ENCODE peak calls at places on chromosomes 1 and 21, in nine cellular contexts. One of them, this sample, is unnamed.
A peak's percentile ranks its signal among the peaks of the same experiment; 100 is the strongest.

GRCh38 chr1:44030606-44031050 is 634 bp downstream of the SLC6A9 start:
- DNase-seq in cardiac fibroblast: peak; percentile 47
- DNase-seq in stimulated activated CD4-positive, alpha-beta T cell treated with anti-CD3 and anti-CD28 coated beads, Interleukin-2, amount 100 ng/mL, for 48 hours: peak; percentile 36
- DNase-seq in Karpas-422: peak; percentile 80
- DNase-seq in progenitor cell of endocrine pancreas: peak; percentile 62
- DNase-seq in hepatocyte: peak; percentile 81
- DNase-seq in NCI-H774: no peak
- DNase-seq in HCEC 1CT: peak; percentile 33
- DNase-seq in GM18507: no peak
- DNase-seq in this sample: no peak

GRCh38 chr1:42043182-42043581 is 110.0 kb upstream of the GUCA2B start:
- DNase-seq in cardiac fibroblast: no peak
- DNase-seq in stimulated activated CD4-positive, alpha-beta T cell treated with anti-CD3 and anti-CD28 coated beads, Interleukin-2, amount 100 ng/mL, for 48 hours: no peak
- DNase-seq in Karpas-422: no peak
- DNase-seq in progenitor cell of endocrine pancreas: no peak
- DNase-seq in hepatocyte: no peak
- DNase-seq in NCI-H774: no peak
- DNase-seq in HCEC 1CT: no peak
- DNase-seq in GM18507: no peak
- DNase-seq in this sample: no peak

GRCh38 chr1:119974013-119974412 is 77.7 kb upstream of the ADAM30 start:
- DNase-seq in cardiac fibroblast: no peak
- DNase-seq in stimulated activated CD4-positive, alpha-beta T cell treated with anti-CD3 and anti-CD28 coated beads, Interleukin-2, amount 100 ng/mL, for 48 hours: no peak
- DNase-seq in Karpas-422: no peak
- DNase-seq in progenitor cell of endocrine pancreas: no peak
- DNase-seq in hepatocyte: no peak
- DNase-seq in NCI-H774: peak; percentile 5
- DNase-seq in HCEC 1CT: no peak
- DNase-seq in GM18507: no peak
- DNase-seq in this sample: no peak

GRCh38 chr21:29181799-29182470 is 51.5 kb downstream of the MAP3K7CL start:
- DNase-seq in cardiac fibroblast: peak; percentile 94
- DNase-seq in stimulated activated CD4-positive, alpha-beta T cell treated with anti-CD3 and anti-CD28 coated beads, Interleukin-2, amount 100 ng/mL, for 48 hours: no peak
- DNase-seq in Karpas-422: no peak
- DNase-seq in progenitor cell of endocrine pancreas: no peak
- DNase-seq in hepatocyte: peak; percentile 79
- DNase-seq in NCI-H774: no peak
- DNase-seq in HCEC 1CT: peak; percentile 93
- DNase-seq in GM18507: no peak
- DNase-seq in this sample: no peak

GRCh38 chr1:200029624-200030074 is 2.1 kb downstream of the NR5A2 start:
- DNase-seq in cardiac fibroblast: no peak
- DNase-seq in stimulated activated CD4-positive, alpha-beta T cell treated with anti-CD3 and anti-CD28 coated beads, Interleukin-2, amount 100 ng/mL, for 48 hours: no peak
- DNase-seq in Karpas-422: no peak
- DNase-seq in progenitor cell of endocrine pancreas: no peak
- DNase-seq in hepatocyte: peak; percentile 31
- DNase-seq in NCI-H774: no peak
- DNase-seq in HCEC 1CT: no peak
- DNase-seq in GM18507: no peak
- DNase-seq in this sample: no peak

GRCh38 chr1:22048351-22049192 is 3.9 kb upstream of the CDC42 start:
- DNase-seq in cardiac fibroblast: peak; percentile 59
- DNase-seq in stimulated activated CD4-positive, alpha-beta T cell treated with anti-CD3 and anti-CD28 coated beads, Interleukin-2, amount 100 ng/mL, for 48 hours: peak; percentile 31
- DNase-seq in Karpas-422: peak; percentile 52
- DNase-seq in progenitor cell of endocrine pancreas: no peak
- DNase-seq in hepatocyte: no peak
- DNase-seq in NCI-H774: no peak
- DNase-seq in HCEC 1CT: peak; percentile 24
- DNase-seq in GM18507: no peak
- DNase-seq in this sample: no peak

GRCh38 chr1:6351480-6352137 is 42.0 kb downstream of the ACOT7 start:
- DNase-seq in cardiac fibroblast: no peak
- DNase-seq in stimulated activated CD4-positive, alpha-beta T cell treated with anti-CD3 and anti-CD28 coated beads, Interleukin-2, amount 100 ng/mL, for 48 hours: no peak
- DNase-seq in Karpas-422: no peak
- DNase-seq in progenitor cell of endocrine pancreas: no peak
- DNase-seq in hepatocyte: no peak
- DNase-seq in NCI-H774: no peak
- DNase-seq in HCEC 1CT: no peak
- DNase-seq in GM18507: no peak
- DNase-seq in this sample: peak; percentile 73

GRCh38 chr1:230747886-230748800 is 955 bp downstream of the CAPN9 start:
- DNase-seq in cardiac fibroblast: no peak
- DNase-seq in stimulated activated CD4-positive, alpha-beta T cell treated with anti-CD3 and anti-CD28 coated beads, Interleukin-2, amount 100 ng/mL, for 48 hours: no peak
- DNase-seq in Karpas-422: no peak
- DNase-seq in progenitor cell of endocrine pancreas: no peak
- DNase-seq in hepatocyte: no peak
- DNase-seq in NCI-H774: no peak
- DNase-seq in HCEC 1CT: no peak
- DNase-seq in GM18507: no peak
- DNase-seq in this sample: peak; percentile 92

GRCh38 chr1:220908757-220909156 is 29.5 kb downstream of the HLX start:
- DNase-seq in cardiac fibroblast: peak; percentile 58
- DNase-seq in stimulated activated CD4-positive, alpha-beta T cell treated with anti-CD3 and anti-CD28 coated beads, Interleukin-2, amount 100 ng/mL, for 48 hours: no peak
- DNase-seq in Karpas-422: peak; percentile 64
- DNase-seq in progenitor cell of endocrine pancreas: no peak
- DNase-seq in hepatocyte: peak; percentile 32
- DNase-seq in NCI-H774: no peak
- DNase-seq in HCEC 1CT: peak; percentile 30
- DNase-seq in GM18507: no peak
- DNase-seq in this sample: no peak

GRCh38 chr1:78092686-78093085 is 46.9 kb downstream of the GIPC2 start:
- DNase-seq in cardiac fibroblast: no peak
- DNase-seq in stimulated activated CD4-positive, alpha-beta T cell treated with anti-CD3 and anti-CD28 coated beads, Interleukin-2, amount 100 ng/mL, for 48 hours: no peak
- DNase-seq in Karpas-422: no peak
- DNase-seq in progenitor cell of endocrine pancreas: no peak
- DNase-seq in hepatocyte: no peak
- DNase-seq in NCI-H774: no peak
- DNase-seq in HCEC 1CT: peak; percentile 65
- DNase-seq in GM18507: no peak
- DNase-seq in this sample: no peak

GRCh38 chr21:36422279-36423098 is 37.3 kb downstream of the CHAF1B start:
- DNase-seq in cardiac fibroblast: peak; percentile 88
- DNase-seq in stimulated activated CD4-positive, alpha-beta T cell treated with anti-CD3 and anti-CD28 coated beads, Interleukin-2, amount 100 ng/mL, for 48 hours: peak; percentile 44
- DNase-seq in Karpas-422: peak; percentile 87
- DNase-seq in progenitor cell of endocrine pancreas: peak; percentile 28
- DNase-seq in hepatocyte: peak; percentile 72
- DNase-seq in NCI-H774: no peak
- DNase-seq in HCEC 1CT: peak; percentile 59
- DNase-seq in GM18507: peak; percentile 42
- DNase-seq in this sample: peak; percentile 66

GRCh38 chr1:32869844-32870614 is 683 bp downstream of the FNDC5 start:
- DNase-seq in cardiac fibroblast: no peak
- DNase-seq in stimulated activated CD4-positive, alpha-beta T cell treated with anti-CD3 and anti-CD28 coated beads, Interleukin-2, amount 100 ng/mL, for 48 hours: no peak
- DNase-seq in Karpas-422: no peak
- DNase-seq in progenitor cell of endocrine pancreas: no peak
- DNase-seq in hepatocyte: no peak
- DNase-seq in NCI-H774: no peak
- DNase-seq in HCEC 1CT: no peak
- DNase-seq in GM18507: no peak
- DNase-seq in this sample: no peak

GRCh38 chr1:203467550-203467921 is 8.1 kb upstream of the PRELP start:
- DNase-seq in cardiac fibroblast: peak; percentile 16
- DNase-seq in stimulated activated CD4-positive, alpha-beta T cell treated with anti-CD3 and anti-CD28 coated beads, Interleukin-2, amount 100 ng/mL, for 48 hours: no peak
- DNase-seq in Karpas-422: no peak
- DNase-seq in progenitor cell of endocrine pancreas: no peak
- DNase-seq in hepatocyte: peak; percentile 42
- DNase-seq in NCI-H774: no peak
- DNase-seq in HCEC 1CT: no peak
- DNase-seq in GM18507: no peak
- DNase-seq in this sample: peak; percentile 40

GRCh38 chr1:78553859-78554258 is 63.1 kb downstream of the PTGFR start:
- DNase-seq in cardiac fibroblast: peak; percentile 43
- DNase-seq in stimulated activated CD4-positive, alpha-beta T cell treated with anti-CD3 and anti-CD28 coated beads, Interleukin-2, amount 100 ng/mL, for 48 hours: no peak
- DNase-seq in Karpas-422: peak; percentile 87
- DNase-seq in progenitor cell of endocrine pancreas: no peak
- DNase-seq in hepatocyte: no peak
- DNase-seq in NCI-H774: no peak
- DNase-seq in HCEC 1CT: no peak
- DNase-seq in GM18507: no peak
- DNase-seq in this sample: no peak

GRCh38 chr1:21508580-21509350 is 458 bp upstream of the ALPL start:
- DNase-seq in cardiac fibroblast: peak; percentile 50
- DNase-seq in stimulated activated CD4-positive, alpha-beta T cell treated with anti-CD3 and anti-CD28 coated beads, Interleukin-2, amount 100 ng/mL, for 48 hours: peak; percentile 74
- DNase-seq in Karpas-422: peak; percentile 89
- DNase-seq in progenitor cell of endocrine pancreas: peak; percentile 81
- DNase-seq in hepatocyte: peak; percentile 90
- DNase-seq in NCI-H774: no peak
- DNase-seq in HCEC 1CT: peak; percentile 30
- DNase-seq in GM18507: peak; percentile 56
- DNase-seq in this sample: peak; percentile 76

GRCh38 chr1:181344091-181344490 is 139.2 kb upstream of the CACNA1E start:
- DNase-seq in cardiac fibroblast: no peak
- DNase-seq in stimulated activated CD4-positive, alpha-beta T cell treated with anti-CD3 and anti-CD28 coated beads, Interleukin-2, amount 100 ng/mL, for 48 hours: no peak
- DNase-seq in Karpas-422: no peak
- DNase-seq in progenitor cell of endocrine pancreas: no peak
- DNase-seq in hepatocyte: no peak
- DNase-seq in NCI-H774: no peak
- DNase-seq in HCEC 1CT: no peak
- DNase-seq in GM18507: no peak
- DNase-seq in this sample: peak; percentile 0

GRCh38 chr1:80825067-80825466 is 975.7 kb upstream of the ADGRL2 start:
- DNase-seq in cardiac fibroblast: no peak
- DNase-seq in stimulated activated CD4-positive, alpha-beta T cell treated with anti-CD3 and anti-CD28 coated beads, Interleukin-2, amount 100 ng/mL, for 48 hours: no peak
- DNase-seq in Karpas-422: no peak
- DNase-seq in progenitor cell of endocrine pancreas: no peak
- DNase-seq in hepatocyte: no peak
- DNase-seq in NCI-H774: no peak
- DNase-seq in HCEC 1CT: no peak
- DNase-seq in GM18507: no peak
- DNase-seq in this sample: no peak

GRCh38 chr1:204080163-204080903 is 7.4 kb downstream of the SOX13 start:
- DNase-seq in cardiac fibroblast: peak; percentile 95
- DNase-seq in stimulated activated CD4-positive, alpha-beta T cell treated with anti-CD3 and anti-CD28 coated beads, Interleukin-2, amount 100 ng/mL, for 48 hours: no peak
- DNase-seq in Karpas-422: no peak
- DNase-seq in progenitor cell of endocrine pancreas: peak; percentile 83
- DNase-seq in hepatocyte: peak; percentile 95
- DNase-seq in NCI-H774: peak; percentile 82
- DNase-seq in HCEC 1CT: peak; percentile 80
- DNase-seq in GM18507: no peak
- DNase-seq in this sample: peak; percentile 94

GRCh38 chr1:242184955-242185354 is 186.1 kb upstream of the MAP1LC3C start:
- DNase-seq in cardiac fibroblast: no peak
- DNase-seq in stimulated activated CD4-positive, alpha-beta T cell treated with anti-CD3 and anti-CD28 coated beads, Interleukin-2, amount 100 ng/mL, for 48 hours: no peak
- DNase-seq in Karpas-422: no peak
- DNase-seq in progenitor cell of endocrine pancreas: no peak
- DNase-seq in hepatocyte: no peak
- DNase-seq in NCI-H774: no peak
- DNase-seq in HCEC 1CT: no peak
- DNase-seq in GM18507: no peak
- DNase-seq in this sample: no peak

GRCh38 chr1:82778612-82779011 is 977.9 kb downstream of the ADGRL2 start:
- DNase-seq in cardiac fibroblast: peak; percentile 15
- DNase-seq in stimulated activated CD4-positive, alpha-beta T cell treated with anti-CD3 and anti-CD28 coated beads, Interleukin-2, amount 100 ng/mL, for 48 hours: no peak
- DNase-seq in Karpas-422: no peak
- DNase-seq in progenitor cell of endocrine pancreas: no peak
- DNase-seq in hepatocyte: peak; percentile 22
- DNase-seq in NCI-H774: no peak
- DNase-seq in HCEC 1CT: no peak
- DNase-seq in GM18507: no peak
- DNase-seq in this sample: no peak

GRCh38 chr1:40036574-40036973 is 4.0 kb upstream of the CAP1 start:
- DNase-seq in cardiac fibroblast: peak; percentile 87
- DNase-seq in stimulated activated CD4-positive, alpha-beta T cell treated with anti-CD3 and anti-CD28 coated beads, Interleukin-2, amount 100 ng/mL, for 48 hours: no peak
- DNase-seq in Karpas-422: no peak
- DNase-seq in progenitor cell of endocrine pancreas: no peak
- DNase-seq in hepatocyte: peak; percentile 49
- DNase-seq in NCI-H774: no peak
- DNase-seq in HCEC 1CT: peak; percentile 75
- DNase-seq in GM18507: no peak
- DNase-seq in this sample: peak; percentile 44

GRCh38 chr1:20437640-20438039 is 48.4 kb downstream of the CAMK2N1 start:
- DNase-seq in cardiac fibroblast: no peak
- DNase-seq in stimulated activated CD4-positive, alpha-beta T cell treated with anti-CD3 and anti-CD28 coated beads, Interleukin-2, amount 100 ng/mL, for 48 hours: no peak
- DNase-seq in Karpas-422: no peak
- DNase-seq in progenitor cell of endocrine pancreas: no peak
- DNase-seq in hepatocyte: no peak
- DNase-seq in NCI-H774: no peak
- DNase-seq in HCEC 1CT: no peak
- DNase-seq in GM18507: no peak
- DNase-seq in this sample: no peak

GRCh38 chr1:31717341-31717740 is 13.5 kb upstream of the COL16A1 start:
- DNase-seq in cardiac fibroblast: peak; percentile 30
- DNase-seq in stimulated activated CD4-positive, alpha-beta T cell treated with anti-CD3 and anti-CD28 coated beads, Interleukin-2, amount 100 ng/mL, for 48 hours: no peak
- DNase-seq in Karpas-422: no peak
- DNase-seq in progenitor cell of endocrine pancreas: no peak
- DNase-seq in hepatocyte: no peak
- DNase-seq in NCI-H774: no peak
- DNase-seq in HCEC 1CT: no peak
- DNase-seq in GM18507: no peak
- DNase-seq in this sample: no peak

GRCh38 chr1:7574121-7575040 is 196.7 kb upstream of the VAMP3 start:
- DNase-seq in cardiac fibroblast: no peak
- DNase-seq in stimulated activated CD4-positive, alpha-beta T cell treated with anti-CD3 and anti-CD28 coated beads, Interleukin-2, amount 100 ng/mL, for 48 hours: no peak
- DNase-seq in Karpas-422: no peak
- DNase-seq in progenitor cell of endocrine pancreas: no peak
- DNase-seq in hepatocyte: peak; percentile 44
- DNase-seq in NCI-H774: no peak
- DNase-seq in HCEC 1CT: no peak
- DNase-seq in GM18507: no peak
- DNase-seq in this sample: peak; percentile 86

GRCh38 chr1:55476445-55477015 is 261.4 kb upstream of the USP24 start:
- DNase-seq in cardiac fibroblast: no peak
- DNase-seq in stimulated activated CD4-positive, alpha-beta T cell treated with anti-CD3 and anti-CD28 coated beads, Interleukin-2, amount 100 ng/mL, for 48 hours: no peak
- DNase-seq in Karpas-422: peak; percentile 1
- DNase-seq in progenitor cell of endocrine pancreas: no peak
- DNase-seq in hepatocyte: peak; percentile 19
- DNase-seq in NCI-H774: no peak
- DNase-seq in HCEC 1CT: no peak
- DNase-seq in GM18507: no peak
- DNase-seq in this sample: no peak

GRCh38 chr1:203127672-203128611 is at the start of gene ADORA1:
- DNase-seq in cardiac fibroblast: peak; percentile 34
- DNase-seq in stimulated activated CD4-positive, alpha-beta T cell treated with anti-CD3 and anti-CD28 coated beads, Interleukin-2, amount 100 ng/mL, for 48 hours: no peak
- DNase-seq in Karpas-422: no peak
- DNase-seq in progenitor cell of endocrine pancreas: peak; percentile 51
- DNase-seq in hepatocyte: peak; percentile 89
- DNase-seq in NCI-H774: no peak
- DNase-seq in HCEC 1CT: peak; percentile 36
- DNase-seq in GM18507: no peak
- DNase-seq in this sample: peak; percentile 74